ENCODE peak calls at places on chromosome 6, in seven cellular contexts. One of them, this sample, is unnamed.

GRCh38 chr6:131949909-131950766 is 1.0 kb downstream of the CCN2 start:
- DNase-seq in pancreas: peak; percentile 82
- DNase-seq in breast epithelium: peak; percentile 71
- DNase-seq in T-helper 17 cell: no peak
- DNase-seq in AG10803: peak; percentile 92
- DNase-seq in putamen: peak; percentile 60
- DNase-seq in NCI-H1694: no peak
- DNase-seq in this sample: peak; percentile 63

GRCh38 chr6:64186562-64186961 is 551.0 kb downstream of the PHF3 start:
- DNase-seq in putamen: no peak
- DNase-seq in breast epithelium: no peak
- DNase-seq in pancreas: no peak
- DNase-seq in NCI-H1694: no peak
- DNase-seq in T-helper 17 cell: no peak
- DNase-seq in AG10803: no peak
- DNase-seq in this sample: no peak

GRCh38 chr6:155959898-155960297 is 504.3 kb upstream of the NOX3 start:
- DNase-seq in AG10803: no peak
- DNase-seq in pancreas: no peak
- DNase-seq in putamen: no peak
- DNase-seq in NCI-H1694: no peak
- DNase-seq in T-helper 17 cell: no peak
- DNase-seq in breast epithelium: no peak
- DNase-seq in this sample: no peak

GRCh38 chr6:85865665-85866372 is 223.1 kb upstream of the SYNCRIP start:
- DNase-seq in pancreas: no peak
- DNase-seq in putamen: no peak
- DNase-seq in AG10803: peak; percentile 56
- DNase-seq in breast epithelium: no peak
- DNase-seq in T-helper 17 cell: no peak
- DNase-seq in NCI-H1694: no peak
- DNase-seq in this sample: no peak

GRCh38 chr6:103081126-103081525 is 1687.6 kb downstream of the GRIK2 start:
- DNase-seq in breast epithelium: no peak
- DNase-seq in NCI-H1694: no peak
- DNase-seq in pancreas: no peak
- DNase-seq in T-helper 17 cell: no peak
- DNase-seq in AG10803: no peak
- DNase-seq in putamen: no peak
- DNase-seq in this sample: no peak

GRCh38 chr6:165722022-165722421 is 59.0 kb upstream of the PDE10A start:
- DNase-seq in breast epithelium: no peak
- DNase-seq in NCI-H1694: no peak
- DNase-seq in AG10803: no peak
- DNase-seq in putamen: no peak
- DNase-seq in pancreas: no peak
- DNase-seq in T-helper 17 cell: no peak
- DNase-seq in this sample: no peak

GRCh38 chr6:42428326-42429041 is 23.2 kb downstream of the TRERF1 start:
- DNase-seq in putamen: no peak
- DNase-seq in NCI-H1694: no peak
- DNase-seq in AG10803: peak; percentile 84
- DNase-seq in breast epithelium: no peak
- DNase-seq in pancreas: no peak
- DNase-seq in T-helper 17 cell: no peak
- DNase-seq in this sample: no peak

GRCh38 chr6:136920858-136921520 is 1.1 kb upstream of the SLC35D3 start:
- DNase-seq in NCI-H1694: no peak
- DNase-seq in putamen: no peak
- DNase-seq in T-helper 17 cell: peak; percentile 16
- DNase-seq in AG10803: no peak
- DNase-seq in breast epithelium: no peak
- DNase-seq in pancreas: peak; percentile 66
- DNase-seq in this sample: no peak

GRCh38 chr6:93219447-93219846 is 199.9 kb downstream of the EPHA7 start:
- DNase-seq in T-helper 17 cell: no peak
- DNase-seq in pancreas: no peak
- DNase-seq in AG10803: no peak
- DNase-seq in putamen: no peak
- DNase-seq in NCI-H1694: no peak
- DNase-seq in breast epithelium: no peak
- DNase-seq in this sample: no peak

GRCh38 chr6:137044366-137045220 is at the start of gene IL20RA:
- DNase-seq in T-helper 17 cell: no peak
- DNase-seq in NCI-H1694: no peak
- DNase-seq in AG10803: no peak
- DNase-seq in putamen: no peak
- DNase-seq in breast epithelium: peak; percentile 67
- DNase-seq in pancreas: peak; percentile 81
- DNase-seq in this sample: no peak

GRCh38 chr6:154297711-154298110 is 58.9 kb downstream of the IPCEF1 start:
- DNase-seq in NCI-H1694: no peak
- DNase-seq in pancreas: no peak
- DNase-seq in T-helper 17 cell: no peak
- DNase-seq in AG10803: peak; percentile 44
- DNase-seq in breast epithelium: no peak
- DNase-seq in putamen: no peak
- DNase-seq in this sample: no peak

GRCh38 chr6:17983712-17984111 is 3.7 kb downstream of the KIF13A start:
- DNase-seq in T-helper 17 cell: no peak
- DNase-seq in AG10803: no peak
- DNase-seq in NCI-H1694: no peak
- DNase-seq in breast epithelium: no peak
- DNase-seq in putamen: no peak
- DNase-seq in pancreas: no peak
- DNase-seq in this sample: no peak

GRCh38 chr6:97081010-97081573 is 156.6 kb downstream of the KLHL32 start:
- DNase-seq in pancreas: no peak
- DNase-seq in NCI-H1694: no peak
- DNase-seq in T-helper 17 cell: no peak
- DNase-seq in AG10803: no peak
- DNase-seq in breast epithelium: no peak
- DNase-seq in putamen: no peak
- DNase-seq in this sample: no peak

GRCh38 chr6:52513464-52513863 is 63.4 kb downstream of the TRAM2 start:
- DNase-seq in T-helper 17 cell: no peak
- DNase-seq in AG10803: no peak
- DNase-seq in pancreas: no peak
- DNase-seq in putamen: no peak
- DNase-seq in NCI-H1694: no peak
- DNase-seq in breast epithelium: no peak
- DNase-seq in this sample: no peak

GRCh38 chr6:104943781-104944180 is 13.1 kb upstream of the LIN28B start:
- DNase-seq in T-helper 17 cell: no peak
- DNase-seq in putamen: no peak
- DNase-seq in breast epithelium: no peak
- DNase-seq in AG10803: no peak
- DNase-seq in pancreas: no peak
- DNase-seq in NCI-H1694: no peak
- DNase-seq in this sample: no peak

GRCh38 chr6:78089551-78089950 is 436.7 kb downstream of the MEI4 start:
- DNase-seq in putamen: no peak
- DNase-seq in NCI-H1694: no peak
- DNase-seq in T-helper 17 cell: no peak
- DNase-seq in AG10803: no peak
- DNase-seq in breast epithelium: no peak
- DNase-seq in pancreas: no peak
- DNase-seq in this sample: no peak

GRCh38 chr6:95686858-95687257 is 109.5 kb downstream of the MANEA start:
- DNase-seq in pancreas: no peak
- DNase-seq in NCI-H1694: peak; percentile 93
- DNase-seq in T-helper 17 cell: no peak
- DNase-seq in breast epithelium: no peak
- DNase-seq in AG10803: no peak
- DNase-seq in putamen: no peak
- DNase-seq in this sample: no peak

GRCh38 chr6:23091795-23092194 is 522.4 kb downstream of the HDGFL1 start:
- DNase-seq in T-helper 17 cell: no peak
- DNase-seq in AG10803: peak; percentile 66
- DNase-seq in NCI-H1694: no peak
- DNase-seq in pancreas: no peak
- DNase-seq in breast epithelium: no peak
- DNase-seq in putamen: no peak
- DNase-seq in this sample: no peak

GRCh38 chr6:30684386-30685156 is 1.9 kb downstream of the PPP1R18 start:
- DNase-seq in AG10803: peak; percentile 31
- DNase-seq in breast epithelium: no peak
- DNase-seq in NCI-H1694: no peak
- DNase-seq in T-helper 17 cell: peak; percentile 23
- DNase-seq in putamen: no peak
- DNase-seq in pancreas: no peak
- DNase-seq in this sample: peak; percentile 32

GRCh38 chr6:166078294-166078693 is 89.4 kb downstream of the TBXT start:
- DNase-seq in pancreas: no peak
- DNase-seq in NCI-H1694: no peak
- DNase-seq in T-helper 17 cell: no peak
- DNase-seq in putamen: no peak
- DNase-seq in AG10803: peak; percentile 98
- DNase-seq in breast epithelium: no peak
- DNase-seq in this sample: no peak

GRCh38 chr6:8180327-8181161 is 78.2 kb upstream of the EEF1E1 start:
- DNase-seq in putamen: no peak
- DNase-seq in T-helper 17 cell: no peak
- DNase-seq in pancreas: no peak
- DNase-seq in AG10803: peak; percentile 85
- DNase-seq in NCI-H1694: no peak
- DNase-seq in breast epithelium: no peak
- DNase-seq in this sample: no peak

GRCh38 chr6:434051-434705 is 42.6 kb downstream of the IRF4 start:
- DNase-seq in pancreas: no peak
- DNase-seq in AG10803: no peak
- DNase-seq in breast epithelium: no peak
- DNase-seq in putamen: no peak
- DNase-seq in NCI-H1694: no peak
- DNase-seq in T-helper 17 cell: no peak
- DNase-seq in this sample: no peak

GRCh38 chr6:146595981-146596731 is 2.6 kb upstream of the ADGB start:
- DNase-seq in T-helper 17 cell: no peak
- DNase-seq in breast epithelium: no peak
- DNase-seq in NCI-H1694: no peak
- DNase-seq in AG10803: no peak
- DNase-seq in pancreas: no peak
- DNase-seq in putamen: peak; percentile 33
- DNase-seq in this sample: peak; percentile 80

GRCh38 chr6:108168501-108168979 is 2.7 kb downstream of the NR2E1 start:
- DNase-seq in putamen: no peak
- DNase-seq in pancreas: peak; percentile 73
- DNase-seq in AG10803: peak; percentile 8
- DNase-seq in NCI-H1694: no peak
- DNase-seq in breast epithelium: no peak
- DNase-seq in T-helper 17 cell: no peak
- DNase-seq in this sample: no peak

GRCh38 chr6:27031302-27031701 is 216.2 kb upstream of the PRSS16 start:
- DNase-seq in NCI-H1694: no peak
- DNase-seq in T-helper 17 cell: no peak
- DNase-seq in breast epithelium: no peak
- DNase-seq in pancreas: no peak
- DNase-seq in putamen: peak; percentile 13
- DNase-seq in AG10803: no peak
- DNase-seq in this sample: no peak

GRCh38 chr6:15555101-15556038 is 107.5 kb downstream of the DTNBP1 start:
- DNase-seq in T-helper 17 cell: no peak
- DNase-seq in AG10803: no peak
- DNase-seq in NCI-H1694: no peak
- DNase-seq in breast epithelium: no peak
- DNase-seq in putamen: no peak
- DNase-seq in pancreas: no peak
- DNase-seq in this sample: no peak

GRCh38 chr6:135033238-135033637 is 21.4 kb downstream of the HBS1L start:
- DNase-seq in AG10803: no peak
- DNase-seq in putamen: no peak
- DNase-seq in T-helper 17 cell: no peak
- DNase-seq in pancreas: no peak
- DNase-seq in breast epithelium: no peak
- DNase-seq in NCI-H1694: no peak
- DNase-seq in this sample: no peak

This sample was measured in pons.